ENCODE peak calls at places on chromosomes 7 and 10, in four cellular contexts. R is SK-N-SH, M is K562, J is HepG2. O is an unnamed sample.

GRCh38 chr10:126561499-126562208 is 108.8 kb downstream of the C10orf90 start:
- DNase-seq in J (no peak), R (no peak), M (no peak), O (no peak)

GRCh38 chr10:9878429-9878828 is 1139.2 kb upstream of the CELF2 start:
- DNase-seq in R (no peak), M (peak; percentile 9), J (no peak), O (no peak)

GRCh38 chr7:85074-85945 is 107.1 kb upstream of the FAM20C start:
- DNase-seq in R (no peak), M (no peak), J (no peak), O (no peak)

GRCh38 chr7:136114966-136115762 is 138.0 kb upstream of the MTPN start:
- DNase-seq in J (peak; percentile 30), R (peak; percentile 60), M (peak; percentile 82), O (no peak)

GRCh38 chr7:92831716-92832622 is 4.4 kb downstream of the CDK6 start:
- DNase-seq in J (peak; percentile 60), M (no peak), R (peak; percentile 22), O (no peak)

GRCh38 chr10:89525556-89525955 is 9.8 kb downstream of the SLC16A12 start:
- DNase-seq in R (no peak), M (no peak), J (no peak), O (no peak)

GRCh38 chr10:101397140-101397539 is 43.2 kb downstream of the BTRC start:
- DNase-seq in R (peak; percentile 76), J (peak; percentile 27), M (peak; percentile 14), O (no peak)

GRCh38 chr10:69769395-69769989 is 32.2 kb upstream of the COL13A1 start:
- DNase-seq in M (no peak), R (no peak), J (no peak), O (no peak)

GRCh38 chr10:28496017-28496416 is 36.9 kb upstream of the WAC start:
- DNase-seq in J (no peak), R (no peak), M (no peak), O (no peak)

GRCh38 chr7:79977481-79977880 is 157.2 kb upstream of the GNAI1 start:
- DNase-seq in J (no peak), R (no peak), M (no peak), O (no peak)

GRCh38 chr10:128066954-128067382 is 59.3 kb downstream of the MKI67 start:
- DNase-seq in J (no peak), R (no peak), M (no peak), O (no peak)

GRCh38 chr10:13788320-13788600 is 201.5 kb downstream of the PRPF18 start:
- DNase-seq in M (no peak), J (no peak), R (no peak), O (no peak)

GRCh38 chr7:1175967-1176851 is 16.2 kb upstream of the ZFAND2A start:
- DNase-seq in M (peak; percentile 84), J (peak; percentile 70), R (peak; percentile 93), O (peak; percentile 26)

GRCh38 chr10:133195611-133196010 is 34.4 kb upstream of the UTF1 start:
- DNase-seq in M (no peak), R (no peak), J (no peak), O (no peak)

GRCh38 chr10:4270116-4270515 is 485.1 kb upstream of the KLF6 start:
- DNase-seq in J (no peak), M (no peak), R (peak; percentile 21), O (no peak)

GRCh38 chr7:116930156-116930913 is 23.0 kb upstream of the ST7 start:
- DNase-seq in M (peak; percentile 84), R (peak; percentile 80), J (peak; percentile 62), O (peak; percentile 44)

GRCh38 chr10:11525503-11525902 is 85.9 kb downstream of the USP6NL start:
- DNase-seq in R (no peak), M (no peak), J (no peak), O (no peak)

GRCh38 chr10:110758898-110759297 is 112.8 kb upstream of the PDCD4 start:
- DNase-seq in R (no peak), J (no peak), M (no peak), O (no peak)

GRCh38 chr10:122689146-122689807 is 10.4 kb downstream of the C10orf120 start:
- DNase-seq in R (no peak), M (no peak), J (no peak), O (no peak)

GRCh38 chr7:8190121-8190895 is 71.7 kb downstream of the ICA1 start:
- DNase-seq in J (peak; percentile 44), R (peak; percentile 60), M (no peak), O (peak; percentile 77)

GRCh38 chr10:105950410-105950809 is 1214.1 kb downstream of the SORCS1 start:
- DNase-seq in R (peak; percentile 32), M (peak; percentile 7), J (peak; percentile 13), O (peak; percentile 5)

GRCh38 chr10:32948451-32948850 is 9.6 kb downstream of the ITGB1 start:
- DNase-seq in R (no peak), J (peak; percentile 87), M (no peak), O (no peak)

GRCh38 chr7:137920637-137921473 is 74.1 kb upstream of the DGKI start:
- DNase-seq in J (no peak), M (no peak), R (no peak), O (no peak)

GRCh38 chr7:113267271-113267670 is 148.9 kb upstream of the SMIM30 start:
- DNase-seq in M (no peak), R (no peak), J (no peak), O (no peak)

GRCh38 chr10:45001382-45002148 is 842 bp downstream of the ZNF22 start:
- DNase-seq in M (peak; percentile 77), R (peak; percentile 79), J (no peak), O (peak; percentile 44)

GRCh38 chr7:11716185-11716584 is 115.8 kb downstream of the THSD7A start:
- DNase-seq in R (no peak), J (no peak), M (no peak), O (no peak)

GRCh38 chr10:88236121-88236743 is 346.9 kb downstream of the RNLS start:
- DNase-seq in R (no peak), J (no peak), M (no peak), O (no peak)

GRCh38 chr10:117477961-117478670 is 64.4 kb upstream of the EMX2 start:
- DNase-seq in M (peak; percentile 19), J (no peak), R (no peak), O (no peak)

GRCh38 chr7:157612664-157613561 is 276.1 kb downstream of the DNAJB6 start:
- DNase-seq in M (no peak), R (no peak), J (no peak), O (no peak)

GRCh38 chr10:84008878-84009277 is 130.4 kb upstream of the GHITM start:
- DNase-seq in R (peak; percentile 42), J (no peak), M (peak; percentile 76), O (no peak)

GRCh38 chr10:32347363-32347735 is 391 bp upstream of the EPC1 start:
- DNase-seq in M (peak; percentile 52), J (no peak), R (no peak), O (no peak)

GRCh38 chr10:32923849-32924248 is 34.2 kb downstream of the ITGB1 start:
- DNase-seq in M (no peak), R (no peak), J (no peak), O (no peak)

GRCh38 chr10:121624778-121625330 is 26.6 kb upstream of the FGFR2 start:
- DNase-seq in R (no peak), J (no peak), M (no peak), O (no peak)

GRCh38 chr10:127802532-127803055 is 65.6 kb downstream of the FOXI2 start:
- DNase-seq in R (no peak), M (no peak), J (no peak), O (no peak)

GRCh38 chr10:110461530-110461929 is 36.2 kb upstream of the DUSP5 start:
- DNase-seq in J (no peak), M (no peak), R (no peak), O (no peak)

GRCh38 chr10:131787961-131788360 is 112.8 kb upstream of the PPP2R2D start:
- DNase-seq in R (no peak), M (no peak), J (no peak), O (no peak)

GRCh38 chr7:91603707-91604106 is 276.8 kb downstream of the MTERF1 start:
- DNase-seq in M (no peak), R (no peak), J (no peak), O (no peak)

GRCh38 chr7:91609525-91609924 is 271.0 kb downstream of the MTERF1 start:
- DNase-seq in R (peak; percentile 39), J (no peak), M (no peak), O (no peak)
- H2AFZ ChIP-seq in R (no peak overlapping the region), J (no peak overlapping the region), M (no peak overlapping the region), O (no peak overlapping the region)

GRCh38 chr10:103396789-103397087 is 312 bp downstream of the PDCD11 start:
- DNase-seq in M (peak; percentile 12), J (no peak), R (no peak), O (no peak)
- TF ChIP-seq USF2 in M (no peak), J (no peak), R (no peak), O (no peak)

GRCh38 chr10:119644215-119644826 is 6.9 kb upstream of the BAG3 start:
- DNase-seq in J (peak; percentile 27), M (no peak), R (no peak), O (no peak)
- TF ChIP-seq FOXM1 in J (no peak), M (no peak), R (no peak), O (no peak)

DNA sequence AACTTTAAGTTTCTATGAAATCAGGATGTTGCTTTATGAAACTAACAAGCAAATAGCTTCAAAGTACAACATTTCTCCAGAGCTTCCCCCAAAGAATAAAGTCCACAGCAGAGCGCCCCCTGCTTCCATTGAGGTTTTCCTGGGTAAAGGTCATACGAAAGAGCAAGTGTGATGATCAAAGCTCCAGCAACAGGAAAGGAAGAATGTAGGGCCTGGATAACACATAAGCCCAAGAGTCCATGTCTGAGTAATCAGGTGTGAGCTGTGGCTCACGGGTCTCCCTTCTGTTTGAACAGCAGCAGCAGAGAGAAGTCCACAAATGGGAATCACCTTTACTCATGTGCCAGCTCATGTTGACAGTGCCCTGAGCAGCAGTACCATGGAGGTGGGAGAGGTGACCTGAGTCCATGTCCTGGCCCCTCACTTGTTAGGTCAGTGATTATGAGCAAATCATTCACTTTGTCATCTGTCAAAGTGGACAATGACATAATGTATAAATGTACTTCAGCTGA is 50.5 kb downstream of the MRPL32 start:
- DNase-seq in M (no peak), J (peak; percentile 87), R (no peak), O (no peak)
- H2AFZ ChIP-seq in M (no peak overlapping the region), J (no peak overlapping the region), R (no peak overlapping the region), O (no peak overlapping the region)